ENCODE peak calls at places on chromosomes 1 and 21, in nine cellular contexts. E is HFF-Myc, R is neural progenitor cell, P is H1, T is bronchial epithelial cell, H is heart right ventricle, C is cardiac fibroblast, U is fibroblast of pulmonary artery, G is lower leg skin. B is an unnamed sample.

GRCh38 chr1:34668063-34668462 is 86.8 kb upstream of the GJB5 start:
- DNase-seq in P (no peak), C (no peak), E (no peak), H (no peak), T (no peak), U (no peak), G (no peak), R (no peak), B (no peak)

GRCh38 chr1:27645071-27645415 is 10.1 kb upstream of the FGR start:
- DNase-seq in H (no peak), R (no peak), E (no peak), G (no peak), C (no peak), T (no peak), U (no peak), P (no peak), B (no peak)

GRCh38 chr1:150233359-150234308 is 2.3 kb downstream of the ANP32E start:
- DNase-seq in T (peak; percentile 32), P (peak; percentile 26), G (no peak), H (no peak), C (peak; percentile 51), U (peak; percentile 48), E (no peak), R (peak; percentile 2), B (no peak)

GRCh38 chr1:224067621-224068457 is 46.1 kb upstream of the FBXO28 start:
- DNase-seq in H (no peak), U (peak; percentile 42), R (no peak), C (no peak), P (no peak), E (no peak), T (peak; percentile 97), G (no peak), B (no peak)

GRCh38 chr21:43195131-43196021 is 26.6 kb downstream of the CRYAA start:
- DNase-seq in R (no peak), P (no peak), H (peak; percentile 71), G (peak; percentile 15), U (peak; percentile 56), C (peak; percentile 60), E (no peak), T (no peak), B (no peak)

GRCh38 chr21:34534522-34534921 is 22.5 kb upstream of the KCNE1 start:
- DNase-seq in P (no peak), G (no peak), R (no peak), U (no peak), C (peak; percentile 41), E (no peak), H (no peak), T (no peak), B (no peak)

GRCh38 chr1:235403598-235403997 is 36.4 kb downstream of the TBCE start:
- DNase-seq in G (no peak), H (no peak), R (no peak), U (no peak), T (peak; percentile 72), P (peak; percentile 20), E (no peak), C (no peak), B (no peak)

GRCh38 chr1:15051898-15052528 is 101.5 kb upstream of the TMEM51 start:
- DNase-seq in H (no peak), E (no peak), R (no peak), U (no peak), T (peak; percentile 10), C (peak; percentile 9), G (no peak), P (no peak), B (no peak)

GRCh38 chr1:204562075-204562990 is 46.1 kb downstream of the MDM4 start:
- DNase-seq in G (no peak), H (no peak), C (no peak), U (no peak), P (no peak), E (no peak), T (no peak), R (no peak), B (no peak)

DNA sequence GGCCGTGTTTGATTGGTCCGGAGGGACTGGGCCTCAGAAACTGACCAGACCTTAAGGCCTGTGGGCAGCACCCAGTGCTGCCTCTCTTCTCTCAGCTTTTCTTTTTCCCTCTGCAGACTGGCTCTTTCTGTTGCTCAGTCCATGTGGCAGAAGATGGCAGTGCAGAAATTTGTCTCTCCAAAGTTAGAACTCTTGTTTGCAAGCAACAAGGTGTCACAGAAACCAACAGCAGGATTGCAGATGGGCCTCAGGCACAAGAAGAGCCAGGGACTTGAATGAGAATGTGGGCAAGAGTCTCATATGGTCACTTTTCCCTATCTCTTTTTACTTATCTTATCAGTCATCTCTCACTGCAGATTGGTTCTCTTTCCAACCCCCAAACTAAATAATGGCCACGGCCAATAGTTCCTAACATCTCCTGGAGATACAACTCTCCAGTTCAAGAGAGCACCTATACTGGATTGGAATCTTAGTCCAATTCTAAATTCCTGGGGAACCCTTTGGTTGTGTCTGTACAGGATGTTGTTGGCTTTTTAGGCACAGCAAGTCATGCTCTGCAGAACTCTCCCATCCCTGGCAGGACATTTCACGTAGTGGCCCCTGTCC is 95.4 kb upstream of the RALGPS2 start:
- DNase-seq in E (no peak), T (no peak), H (no peak), U (no peak), C (no peak), G (no peak), R (no peak), P (no peak), B (no peak)
- TF ChIP-seq CTCF in E (no peak), T (no peak), H (no peak), U (no peak), C (no peak), G (no peak), R (peak; percentile 15), P (no peak), B (no peak)

DNA sequence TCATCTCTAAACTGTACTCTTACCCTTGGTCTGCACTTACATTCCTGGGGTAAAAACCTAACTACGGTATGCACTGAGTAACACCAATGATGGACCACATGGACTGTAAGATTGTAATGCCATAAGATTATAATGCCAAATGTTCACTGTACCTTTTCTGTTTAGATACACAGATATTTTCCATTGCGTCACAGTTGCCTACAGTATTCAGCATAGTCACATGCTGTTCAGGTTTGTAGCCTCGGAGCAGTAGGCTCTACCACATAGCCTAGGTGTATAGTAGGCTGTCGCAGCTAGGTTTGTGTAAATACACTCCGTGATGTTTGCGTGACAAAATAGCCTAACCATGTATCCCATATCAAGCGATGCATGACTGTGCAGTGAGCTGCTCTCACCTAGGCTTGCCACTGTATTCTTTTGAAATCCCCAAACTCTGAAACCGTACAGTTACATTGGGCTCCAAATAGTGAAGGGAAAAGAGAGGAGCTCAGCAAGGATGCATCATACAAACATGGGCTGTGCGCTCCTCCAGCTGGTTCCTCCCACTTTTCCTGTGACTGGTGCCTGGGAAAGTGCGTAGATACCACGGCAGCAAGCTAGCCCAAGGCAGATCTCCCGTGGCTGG is 35.2 kb downstream of the CFAP57 start:
- DNase-seq in R (no peak), C (peak; percentile 51), T (no peak), E (no peak), U (peak; percentile 82), G (no peak), P (no peak), H (no peak), B (no peak)
- H3K4me3 ChIP-seq in R (no peak overlapping the region), C (peak overlapping the region; percentile 21), T (no peak overlapping the region), E (no peak overlapping the region), U (peak overlapping the region; percentile 28), G (no peak overlapping the region), P (no peak overlapping the region), H (peak overlapping the region; percentile 8), B (no peak overlapping the region)

GRCh38 chr1:55033215-55033614 is 6.1 kb upstream of the PCSK9 start:
- DNase-seq in E (no peak), G (no peak), P (no peak), T (no peak), H (no peak), C (no peak), R (no peak), U (no peak), B (no peak)

GRCh38 chr1:55038552-55038838 is 853 bp upstream of the PCSK9 start:
- DNase-seq in H (no peak), T (no peak), C (no peak), G (no peak), R (no peak), E (no peak), P (no peak), U (no peak), B (no peak)

GRCh38 chr1:55037733-55038551 is 1.4 kb upstream of the PCSK9 start:
- DNase-seq in H (no peak), E (no peak), R (no peak), P (no peak), C (no peak), T (no peak), U (no peak), G (no peak), B (no peak)

GRCh38 chr1:55034476-55035133 is 4.7 kb upstream of the PCSK9 start:
- DNase-seq in C (no peak), E (peak; percentile 24), U (no peak), H (no peak), P (no peak), R (no peak), T (no peak), G (no peak), B (no peak)

DNA sequence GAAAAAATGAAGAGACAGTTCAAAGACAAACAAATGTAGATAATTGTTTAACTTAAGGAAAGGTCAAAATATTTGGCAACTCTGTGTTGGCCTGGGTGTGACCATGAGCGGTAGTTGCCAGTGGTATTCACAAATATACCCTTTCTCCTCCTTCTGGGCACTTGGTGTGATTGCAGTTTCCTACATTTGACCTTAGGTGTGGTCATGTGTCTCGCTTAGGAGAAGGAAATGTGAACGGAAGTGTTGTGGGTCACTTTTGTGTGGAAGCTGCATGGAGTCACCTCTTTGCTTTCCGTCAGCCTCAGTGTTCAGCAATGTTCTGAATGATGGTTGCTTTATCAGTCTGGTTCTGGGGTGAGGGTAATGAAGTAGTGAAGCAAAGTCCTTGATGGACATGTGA is 3.4 kb upstream of the PCSK9 start:
- DNase-seq in U (no peak), R (no peak), G (no peak), T (peak; percentile 6), E (no peak), P (no peak), H (no peak), C (no peak), B (no peak)
- TF ChIP-seq CTCF in U (no peak), R (no peak), G (no peak), T (no peak), E (no peak), P (peak; percentile 29), H (no peak), C (no peak), B (no peak)

GRCh38 chr1:99347041-99347684 is 82.9 kb downstream of the PLPPR4 start:
- DNase-seq in C (no peak), E (no peak), H (no peak), R (no peak), P (no peak), T (no peak), G (no peak), U (no peak), B (no peak)
- H3K4me3 ChIP-seq in C (no peak overlapping the region), E (no peak overlapping the region), H (no peak overlapping the region), R (no peak overlapping the region), P (no peak overlapping the region), T (no peak overlapping the region), G (no peak overlapping the region), U (no peak overlapping the region), B (no peak overlapping the region)